ENCODE peak calls at places on chromosomes 4 and X, in four cellular contexts. B is fibroblast of lung, H is GM23338, R is A549. K is an unnamed sample.

GRCh38 chr4:183430987-183431347 is 13.5 kb upstream of the CDKN2AIP start:
- DNase-seq in H (no peak), B (no peak), R (no peak), K (no peak)

GRCh38 chr4:136918772-136919171 is 613.5 kb downstream of the PCDH18 start:
- DNase-seq in H (no peak), B (peak), R (no peak), K (no peak)

GRCh38 chrX:113136841-113137240 is 296.2 kb upstream of the AMOT start:
- DNase-seq in H (no peak), B (no peak), R (no peak), K (no peak)

GRCh38 chr4:30717208-30718020 is 2.8 kb upstream of the PCDH7 start:
- DNase-seq in R (peak), H (peak), B (peak), K (no peak)

GRCh38 chr4:70734168-70734954 is 12.6 kb downstream of the RUFY3 start:
- DNase-seq in R (no peak), H (no peak), B (peak), K (no peak)

GRCh38 chrX:87299563-87300160 is 217.9 kb upstream of the KLHL4 start:
- DNase-seq in H (peak), R (peak), B (peak), K (no peak)

GRCh38 chr4:123052007-123052406 is 129.6 kb upstream of the NUDT6 start:
- DNase-seq in H (no peak), R (no peak), B (no peak), K (no peak)

GRCh38 chr4:47145630-47146029 is 114.3 kb downstream of the GABRB1 start:
- DNase-seq in R (no peak), H (peak), B (peak), K (no peak)

GRCh38 chr4:8643441-8643840 is 50.9 kb downstream of the CPZ start:
- DNase-seq in H (no peak), R (no peak), B (no peak), K (no peak)

GRCh38 chr4:151129801-151130200 is 30.4 kb downstream of the RPS3A start:
- DNase-seq in B (no peak), H (no peak), R (no peak), K (no peak)

GRCh38 chr4:53622739-53623151 is 31.5 kb upstream of the LNX1 start:
- DNase-seq in B (peak), R (no peak), H (no peak), K (no peak)

GRCh38 chrX:121064579-121064978 is 17.2 kb downstream of the GLUD2 start:
- DNase-seq in R (no peak), H (no peak), B (no peak), K (no peak)

GRCh38 chrX:101415180-101416130 is 7.4 kb downstream of the HNRNPH2 start:
- DNase-seq in B (peak), R (peak), H (peak), K (no peak)

GRCh38 chr4:101345596-101346311 is 1.6 kb downstream of the PPP3CA start:
- DNase-seq in B (peak), R (peak), H (peak), K (no peak)

GRCh38 chrX:33183366-33183765 is 28.0 kb downstream of the DMD start:
- DNase-seq in R (no peak), H (peak), B (peak), K (no peak)

GRCh38 chr4:145511913-145512522 is 30.4 kb downstream of the SMAD1 start:
- DNase-seq in H (no peak), B (peak), R (peak), K (no peak)

GRCh38 chrX:44904542-44905115 is 31.6 kb downstream of the KDM6A start:
- DNase-seq in B (peak), H (peak), R (no peak), K (no peak)

GRCh38 chr4:56821394-56822263 is at the start of gene SPINK2:
- DNase-seq in B (no peak), R (peak), H (peak), K (no peak)

GRCh38 chr4:7461171-7461570 is 26.4 kb upstream of the PSAPL1 start:
- DNase-seq in B (no peak), H (peak), R (no peak), K (no peak)

GRCh38 chr4:113435893-113436292 is 325.6 kb downstream of the CAMK2D start:
- DNase-seq in H (peak), B (peak), R (no peak), K (peak)

GRCh38 chr4:137609693-137610450 is 77.6 kb upstream of the PCDH18 start:
- DNase-seq in H (peak), R (no peak), B (peak), K (no peak)

GRCh38 chr4:48329976-48330375 is 11.4 kb upstream of the SLAIN2 start:
- DNase-seq in R (peak), B (peak), H (no peak), K (no peak)

GRCh38 chrX:153032397-153033118 is 23.7 kb upstream of the PNMA3 start:
- DNase-seq in H (peak), B (peak), R (peak), K (no peak)

GRCh38 chr4:108058685-108059440 is 69.2 kb downstream of the HADH start:
- DNase-seq in H (no peak), R (no peak), B (peak), K (peak)

GRCh38 chr4:5626916-5627315 is 81.4 kb downstream of the EVC2 start:
- DNase-seq in B (no peak), H (no peak), R (no peak), K (no peak)

GRCh38 chr4:7006411-7006810 is 36.8 kb upstream of the TADA2B start:
- DNase-seq in H (no peak), R (no peak), B (no peak), K (no peak)

DNA sequence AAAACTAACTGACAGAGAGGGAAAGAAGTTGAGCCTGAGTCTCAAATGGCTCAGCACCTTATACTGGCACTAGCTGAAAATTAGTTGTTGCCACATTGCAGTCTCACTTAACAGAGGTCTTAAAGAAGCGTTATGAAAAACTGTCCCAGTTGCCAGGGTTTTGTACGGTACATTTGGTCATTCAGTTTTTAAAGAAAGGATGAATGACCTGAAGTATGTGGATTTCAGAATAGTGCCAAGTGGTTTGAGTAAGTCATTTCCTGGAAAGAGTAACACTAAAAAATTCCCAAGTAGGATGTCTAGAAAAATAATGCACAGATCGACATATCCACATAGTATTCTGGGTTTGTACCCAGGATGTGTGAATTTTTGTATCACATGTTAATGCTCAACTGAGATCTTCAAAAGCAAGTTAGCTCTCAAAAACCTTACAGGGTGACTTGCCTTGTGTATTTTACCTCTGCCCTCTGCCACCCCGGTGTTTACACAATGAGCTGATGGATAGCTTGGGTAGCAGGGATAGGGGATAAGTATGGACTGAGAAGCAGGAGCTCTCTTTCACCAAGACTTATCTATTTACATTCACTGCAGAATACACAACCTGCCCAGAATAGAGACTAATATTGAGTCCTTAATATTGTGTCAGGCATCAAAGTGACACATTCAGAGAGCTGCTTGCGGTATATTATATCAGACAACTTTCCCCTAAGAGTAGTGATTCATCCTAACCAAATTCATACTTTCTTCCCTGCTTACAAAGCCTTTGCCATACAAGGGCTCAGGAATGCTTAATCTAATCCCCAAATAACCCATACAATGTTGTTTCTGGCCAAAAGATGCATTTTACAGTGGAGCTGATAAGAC is 1075.8 kb upstream of the PABPC4L start:
- DNase-seq in B (peak), R (no peak), H (no peak), K (no peak)
- H3K27ac ChIP-seq in B (no peak), R (no peak), H (no peak), K (no peak)

DNA sequence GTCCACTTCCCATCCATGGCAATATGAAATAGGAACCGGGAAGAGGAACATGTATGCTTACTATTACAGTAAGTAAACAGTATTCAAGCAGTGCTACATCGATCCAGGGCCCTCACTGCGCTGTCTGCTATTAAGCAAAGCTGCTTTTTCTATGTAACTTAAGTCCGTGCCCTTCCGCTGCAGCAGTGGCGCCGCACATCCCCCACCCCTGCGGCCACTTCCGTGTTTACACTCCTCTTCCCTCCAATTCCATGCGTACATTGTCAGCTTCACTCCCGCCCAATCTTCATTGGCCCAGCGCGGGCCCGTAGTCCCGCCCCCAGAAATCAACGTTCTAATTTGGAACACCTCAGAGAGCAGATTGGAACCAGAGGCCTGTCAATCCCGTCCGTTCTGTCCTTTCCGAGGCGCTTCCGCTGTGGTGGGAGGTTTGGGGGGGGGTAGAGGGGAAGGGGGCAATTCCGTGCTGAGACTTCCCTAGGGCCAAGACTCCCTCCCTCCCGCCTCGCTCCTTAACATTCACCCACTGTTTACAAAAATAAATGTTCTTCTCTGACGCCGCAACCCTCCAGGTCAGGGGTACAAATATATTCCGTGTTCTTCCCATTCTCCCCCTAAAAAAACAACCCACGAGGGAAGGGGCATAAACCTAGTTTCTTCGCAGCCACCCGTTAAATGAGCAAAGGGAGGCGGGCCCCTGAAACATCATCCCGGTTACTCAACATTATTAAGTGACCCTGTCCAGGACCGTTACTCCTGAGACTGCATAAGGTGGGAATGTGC is 67.4 kb downstream of the NOCT start:
- DNase-seq in R (peak), B (peak), H (peak), K (peak)
- TF ChIP-seq CTCF in R (no peak), B (no peak), H (no peak), K (no peak)

DNA sequence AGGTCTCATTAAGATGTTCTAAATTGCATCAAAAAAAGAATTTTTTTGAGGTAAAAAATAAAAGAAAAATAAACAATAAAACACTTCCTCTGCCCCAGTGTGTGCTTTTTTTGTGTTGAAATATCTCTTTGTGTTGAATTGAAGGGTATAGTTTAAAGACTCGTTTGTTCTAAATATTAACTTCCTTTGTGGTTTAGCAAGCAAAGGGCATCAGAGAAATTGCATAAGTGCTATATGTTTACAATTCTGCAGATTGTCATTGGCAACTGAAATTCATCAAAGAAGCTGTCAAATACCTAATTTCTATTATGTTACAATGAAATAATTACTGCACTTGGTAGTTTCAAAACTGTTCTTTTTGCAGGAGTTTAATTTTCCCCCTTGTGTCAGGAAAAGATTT is 260.5 kb downstream of the DKK2 start:
- DNase-seq in B (no peak), R (no peak), H (no peak), K (no peak)
- H3K27ac ChIP-seq in B (no peak), R (no peak), H (no peak), K (no peak)

DNA sequence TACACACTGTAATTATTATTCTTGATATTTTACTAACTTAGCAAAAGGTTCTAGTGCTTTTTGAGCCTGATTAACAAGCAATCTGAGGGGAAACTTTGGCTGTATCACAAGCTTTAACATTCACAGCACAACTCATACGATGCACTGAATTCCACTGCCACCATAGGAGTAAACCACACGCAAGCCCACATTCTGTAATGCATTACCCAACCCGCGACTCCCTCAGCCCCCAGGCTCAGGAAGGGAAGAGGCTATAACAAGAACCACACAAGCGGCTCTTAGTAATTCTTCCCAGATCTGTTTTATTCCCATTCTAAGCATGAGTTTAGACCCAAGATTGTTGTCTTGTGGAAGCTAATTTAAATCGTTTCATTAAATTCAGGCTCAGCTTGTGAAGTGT is 138.5 kb upstream of the TBL1X start:
- DNase-seq in H (no peak), R (no peak), B (no peak), K (no peak)
- TF ChIP-seq CTCF in H (no peak), R (no peak), B (no peak), K (no peak)

GRCh38 chr4:85569730-85570299 is 94.9 kb downstream of the ARHGAP24 start:
- DNase-seq in R (no peak), B (no peak), H (no peak), K (no peak)
- H3K27ac ChIP-seq in R (no peak), B (no peak), H (no peak), K (no peak)

GRCh38 chr4:82388405-82388804 is 14.6 kb upstream of the HNRNPD start:
- DNase-seq in H (no peak), B (no peak), R (no peak), K (no peak)
- TF ChIP-seq CTCF in H (peak), B (no peak), R (no peak), K (no peak)

GRCh38 chr4:498328-498919 is 532 bp downstream of the ZNF721 start:
- DNase-seq in R (peak), H (no peak), B (no peak), K (no peak)
- H3K27ac ChIP-seq in R (peak), H (peak), B (peak), K (peak)